ENCODE peak calls at places on chromosomes 4 and X, in eight cellular contexts. P, F, M, Q, R, Y, X and O are unnamed samples.

GRCh38 chrX:19133784-19134183 is 11.5 kb upstream of the ADGRG2 start:
- DNase-seq in P (no peak), F (no peak), M (no peak), Q (no peak), R (no peak), Y (no peak), X (no peak), O (no peak)

GRCh38 chr4:8144359-8144758 is 14.3 kb downstream of the ABLIM2 start:
- DNase-seq in P (no peak), F (no peak), M (no peak), Q (no peak), R (no peak), Y (no peak), X (no peak), O (peak; percentile 35)

GRCh38 chrX:38192007-38192625 is 28.6 kb downstream of the SRPX start:
- DNase-seq in P (no peak), F (peak; percentile 12), M (peak; percentile 22), Q (no peak), R (peak; percentile 11), Y (no peak), X (peak; percentile 29), O (no peak)

GRCh38 chr4:158172558-158173258 is at the start of gene GASK1B:
- DNase-seq in P (no peak), F (peak; percentile 50), M (peak; percentile 60), Q (no peak), R (no peak), Y (no peak), X (peak; percentile 72), O (no peak)

GRCh38 chrX:154487518-154488290 is 1.3 kb upstream of the UBL4A start:
- DNase-seq in P (no peak), F (no peak), M (no peak), Q (no peak), R (no peak), Y (no peak), X (no peak), O (no peak)

GRCh38 chr4:174189392-174190029 is 94.0 kb downstream of the FBXO8 start:
- DNase-seq in P (no peak), F (no peak), M (no peak), Q (no peak), R (no peak), Y (no peak), X (peak; percentile 57), O (no peak)

GRCh38 chr4:184255361-184255760 is 37.7 kb upstream of the ENPP6 start:
- DNase-seq in P (no peak), F (no peak), M (no peak), Q (no peak), R (no peak), Y (peak; percentile 71), X (no peak), O (no peak)

GRCh38 chrX:115339441-115340025 is 50.0 kb downstream of the LUZP4 start:
- DNase-seq in P (no peak), F (no peak), M (no peak), Q (no peak), R (no peak), Y (no peak), X (peak; percentile 76), O (no peak)

GRCh38 chr4:71229477-71230257 is 109.2 kb upstream of the SLC4A4 start:
- DNase-seq in P (no peak), F (peak; percentile 37), M (peak; percentile 70), Q (no peak), R (peak; percentile 58), Y (no peak), X (peak; percentile 47), O (peak; percentile 82)

GRCh38 chr4:36285784-36286480 is 4.5 kb downstream of the DTHD1 start:
- DNase-seq in P (peak; percentile 12), F (no peak), M (no peak), Q (no peak), R (no peak), Y (no peak), X (no peak), O (no peak)

GRCh38 chr4:2537011-2537830 is 774 bp downstream of the FAM193A start:
- DNase-seq in P (peak; percentile 47), F (peak; percentile 14), M (peak; percentile 71), Q (peak; percentile 84), R (peak; percentile 35), Y (peak; percentile 87), X (peak; percentile 20), O (peak; percentile 34)

GRCh38 chr4:89363786-89364185 is 56.2 kb upstream of the GPRIN3 start:
- DNase-seq in P (no peak), F (no peak), M (no peak), Q (no peak), R (no peak), Y (no peak), X (no peak), O (no peak)

GRCh38 chr4:159229164-159229563 is 126.3 kb downstream of the RAPGEF2 start:
- DNase-seq in P (no peak), F (no peak), M (peak; percentile 30), Q (no peak), R (peak; percentile 40), Y (no peak), X (no peak), O (no peak)

GRCh38 chr4:20311863-20312262 is 60.2 kb downstream of the SLIT2 start:
- DNase-seq in P (no peak), F (no peak), M (peak; percentile 53), Q (no peak), R (no peak), Y (no peak), X (no peak), O (no peak)

GRCh38 chr4:186105721-186106335 is 1.3 kb downstream of the FAM149A start:
- DNase-seq in P (no peak), F (no peak), M (no peak), Q (no peak), R (no peak), Y (no peak), X (peak; percentile 16), O (no peak)